ENCODE peak calls at places on chromosome 3, in seven cellular contexts. One of them, this sample, is unnamed.
A peak's percentile ranks its signal among the peaks of the same experiment; 100 is the strongest.

GRCh38 chr3:97421565-97421964 is 343.0 kb upstream of the ARL6 start:
- DNase-seq in CD8-positive, alpha-beta memory T cell: no peak
- DNase-seq in left lung: no peak
- DNase-seq in H7: no peak
- DNase-seq in aorta: no peak
- DNase-seq in fibroblast of the aortic adventitia: no peak
- DNase-seq in cardiac fibroblast: no peak
- DNase-seq in this sample: no peak

GRCh38 chr3:23992051-23992628 is 47.1 kb downstream of the NR1D2 start:
- DNase-seq in aorta: no peak
- DNase-seq in H7: no peak
- DNase-seq in CD8-positive, alpha-beta memory T cell: no peak
- DNase-seq in fibroblast of the aortic adventitia: peak; percentile 38
- DNase-seq in left lung: no peak
- DNase-seq in cardiac fibroblast: peak; percentile 65
- DNase-seq in this sample: no peak

GRCh38 chr3:58418227-58418626 is 15.4 kb downstream of the PDHB start:
- DNase-seq in left lung: no peak
- DNase-seq in fibroblast of the aortic adventitia: no peak
- DNase-seq in CD8-positive, alpha-beta memory T cell: no peak
- DNase-seq in cardiac fibroblast: no peak
- DNase-seq in aorta: no peak
- DNase-seq in H7: no peak
- DNase-seq in this sample: no peak

GRCh38 chr3:25281041-25281842 is 146.8 kb upstream of the RARB start:
- DNase-seq in CD8-positive, alpha-beta memory T cell: no peak
- DNase-seq in cardiac fibroblast: no peak
- DNase-seq in left lung: no peak
- DNase-seq in H7: no peak
- DNase-seq in fibroblast of the aortic adventitia: no peak
- DNase-seq in aorta: no peak
- DNase-seq in this sample: no peak

GRCh38 chr3:46866720-46867549 is 3.7 kb upstream of the MYL3 start:
- DNase-seq in fibroblast of the aortic adventitia: peak; percentile 50
- DNase-seq in aorta: peak; percentile 98
- DNase-seq in left lung: peak; percentile 96
- DNase-seq in CD8-positive, alpha-beta memory T cell: peak; percentile 73
- DNase-seq in H7: peak; percentile 94
- DNase-seq in cardiac fibroblast: peak; percentile 61
- DNase-seq in this sample: peak; percentile 76

GRCh38 chr3:127389415-127389814 is 101.6 kb upstream of the PRR20G start:
- DNase-seq in H7: no peak
- DNase-seq in cardiac fibroblast: no peak
- DNase-seq in left lung: no peak
- DNase-seq in CD8-positive, alpha-beta memory T cell: no peak
- DNase-seq in aorta: no peak
- DNase-seq in fibroblast of the aortic adventitia: no peak
- DNase-seq in this sample: no peak

GRCh38 chr3:177057768-177058167 is 139.5 kb downstream of the TBL1XR1 start:
- DNase-seq in CD8-positive, alpha-beta memory T cell: no peak
- DNase-seq in left lung: no peak
- DNase-seq in cardiac fibroblast: no peak
- DNase-seq in fibroblast of the aortic adventitia: no peak
- DNase-seq in H7: no peak
- DNase-seq in aorta: no peak
- DNase-seq in this sample: peak; percentile 56

GRCh38 chr3:171770689-171771620 is 39.3 kb downstream of the PLD1 start:
- DNase-seq in aorta: no peak
- DNase-seq in cardiac fibroblast: peak; percentile 94
- DNase-seq in left lung: no peak
- DNase-seq in fibroblast of the aortic adventitia: peak; percentile 94
- DNase-seq in H7: peak; percentile 52
- DNase-seq in CD8-positive, alpha-beta memory T cell: no peak
- DNase-seq in this sample: no peak

GRCh38 chr3:129521702-129522101 is 6.7 kb upstream of the RHO start:
- DNase-seq in H7: peak; percentile 66
- DNase-seq in aorta: no peak
- DNase-seq in fibroblast of the aortic adventitia: no peak
- DNase-seq in cardiac fibroblast: no peak
- DNase-seq in left lung: no peak
- DNase-seq in CD8-positive, alpha-beta memory T cell: no peak
- DNase-seq in this sample: no peak

GRCh38 chr3:111954228-111954990 is 24.4 kb upstream of the ABHD10 start:
- DNase-seq in aorta: no peak
- DNase-seq in fibroblast of the aortic adventitia: peak; percentile 89
- DNase-seq in cardiac fibroblast: peak; percentile 49
- DNase-seq in CD8-positive, alpha-beta memory T cell: no peak
- DNase-seq in H7: no peak
- DNase-seq in left lung: no peak
- DNase-seq in this sample: no peak

GRCh38 chr3:141680620-141681389 is 57.3 kb upstream of the RNF7 start:
- DNase-seq in left lung: no peak
- DNase-seq in aorta: no peak
- DNase-seq in fibroblast of the aortic adventitia: peak; percentile 59
- DNase-seq in cardiac fibroblast: peak; percentile 61
- DNase-seq in CD8-positive, alpha-beta memory T cell: no peak
- DNase-seq in H7: no peak
- DNase-seq in this sample: no peak

GRCh38 chr3:116188231-116188785 is 257.0 kb downstream of the LSAMP start:
- DNase-seq in cardiac fibroblast: peak; percentile 13
- DNase-seq in left lung: no peak
- DNase-seq in fibroblast of the aortic adventitia: no peak
- DNase-seq in aorta: no peak
- DNase-seq in CD8-positive, alpha-beta memory T cell: no peak
- DNase-seq in H7: no peak
- DNase-seq in this sample: no peak

GRCh38 chr3:58071480-58071971 is 63.3 kb downstream of the FLNB start:
- DNase-seq in H7: no peak
- DNase-seq in cardiac fibroblast: no peak
- DNase-seq in aorta: no peak
- DNase-seq in fibroblast of the aortic adventitia: no peak
- DNase-seq in left lung: no peak
- DNase-seq in CD8-positive, alpha-beta memory T cell: no peak
- DNase-seq in this sample: no peak

GRCh38 chr3:4021162-4021561 is 221.9 kb downstream of the LRRN1 start:
- DNase-seq in CD8-positive, alpha-beta memory T cell: no peak
- DNase-seq in left lung: no peak
- DNase-seq in fibroblast of the aortic adventitia: no peak
- DNase-seq in cardiac fibroblast: no peak
- DNase-seq in aorta: no peak
- DNase-seq in H7: no peak
- DNase-seq in this sample: no peak

GRCh38 chr3:40290396-40290795 is 19.1 kb upstream of the EIF1B start:
- DNase-seq in H7: peak; percentile 17
- DNase-seq in left lung: no peak
- DNase-seq in fibroblast of the aortic adventitia: no peak
- DNase-seq in CD8-positive, alpha-beta memory T cell: peak; percentile 9
- DNase-seq in aorta: no peak
- DNase-seq in cardiac fibroblast: no peak
- DNase-seq in this sample: no peak

GRCh38 chr3:71753716-71754609 is at the start of gene GPR27:
- DNase-seq in left lung: peak; percentile 86
- DNase-seq in H7: peak; percentile 85
- DNase-seq in CD8-positive, alpha-beta memory T cell: no peak
- DNase-seq in fibroblast of the aortic adventitia: peak; percentile 3
- DNase-seq in aorta: peak; percentile 78
- DNase-seq in cardiac fibroblast: peak; percentile 38
- DNase-seq in this sample: no peak

GRCh38 chr3:67864587-67865183 is 210.3 kb upstream of the SUCLG2 start:
- DNase-seq in aorta: no peak
- DNase-seq in fibroblast of the aortic adventitia: no peak
- DNase-seq in CD8-positive, alpha-beta memory T cell: no peak
- DNase-seq in cardiac fibroblast: no peak
- DNase-seq in left lung: no peak
- DNase-seq in H7: no peak
- DNase-seq in this sample: no peak

GRCh38 chr3:113261996-113262665 is 50.8 kb downstream of the BOC start:
- DNase-seq in fibroblast of the aortic adventitia: peak; percentile 83
- DNase-seq in cardiac fibroblast: peak; percentile 78
- DNase-seq in left lung: no peak
- DNase-seq in CD8-positive, alpha-beta memory T cell: no peak
- DNase-seq in aorta: no peak
- DNase-seq in H7: no peak
- DNase-seq in this sample: no peak

GRCh38 chr3:183247190-183247589 is 5.9 kb upstream of the B3GNT5 start:
- DNase-seq in H7: no peak
- DNase-seq in aorta: no peak
- DNase-seq in fibroblast of the aortic adventitia: no peak
- DNase-seq in CD8-positive, alpha-beta memory T cell: no peak
- DNase-seq in left lung: no peak
- DNase-seq in cardiac fibroblast: peak; percentile 34
- DNase-seq in this sample: no peak

GRCh38 chr3:112605285-112605684 is 35.7 kb downstream of the CCDC80 start:
- DNase-seq in left lung: no peak
- DNase-seq in cardiac fibroblast: peak; percentile 97
- DNase-seq in aorta: no peak
- DNase-seq in fibroblast of the aortic adventitia: peak; percentile 92
- DNase-seq in CD8-positive, alpha-beta memory T cell: no peak
- DNase-seq in H7: no peak
- DNase-seq in this sample: no peak

GRCh38 chr3:185733980-185734724 is 90.7 kb downstream of the IGF2BP2 start:
- DNase-seq in aorta: no peak
- DNase-seq in H7: peak; percentile 79
- DNase-seq in cardiac fibroblast: peak; percentile 90
- DNase-seq in CD8-positive, alpha-beta memory T cell: no peak
- DNase-seq in left lung: no peak
- DNase-seq in fibroblast of the aortic adventitia: peak; percentile 88
- DNase-seq in this sample: no peak

GRCh38 chr3:78857494-78858111 is 910.2 kb downstream of the ROBO1 start:
- DNase-seq in CD8-positive, alpha-beta memory T cell: no peak
- DNase-seq in fibroblast of the aortic adventitia: peak; percentile 49
- DNase-seq in cardiac fibroblast: peak; percentile 50
- DNase-seq in aorta: no peak
- DNase-seq in left lung: no peak
- DNase-seq in H7: no peak
- DNase-seq in this sample: no peak
- H3K4me3 ChIP-seq in CD8-positive, alpha-beta memory T cell: no peak overlapping the region
- H3K4me3 ChIP-seq in fibroblast of the aortic adventitia: no peak overlapping the region
- H3K4me3 ChIP-seq in cardiac fibroblast: no peak overlapping the region
- H3K4me3 ChIP-seq in aorta: no peak overlapping the region
- H3K4me3 ChIP-seq in left lung: no peak overlapping the region
- H3K4me3 ChIP-seq in H7: no peak overlapping the region
- H3K4me3 ChIP-seq in this sample: no peak overlapping the region

DNA sequence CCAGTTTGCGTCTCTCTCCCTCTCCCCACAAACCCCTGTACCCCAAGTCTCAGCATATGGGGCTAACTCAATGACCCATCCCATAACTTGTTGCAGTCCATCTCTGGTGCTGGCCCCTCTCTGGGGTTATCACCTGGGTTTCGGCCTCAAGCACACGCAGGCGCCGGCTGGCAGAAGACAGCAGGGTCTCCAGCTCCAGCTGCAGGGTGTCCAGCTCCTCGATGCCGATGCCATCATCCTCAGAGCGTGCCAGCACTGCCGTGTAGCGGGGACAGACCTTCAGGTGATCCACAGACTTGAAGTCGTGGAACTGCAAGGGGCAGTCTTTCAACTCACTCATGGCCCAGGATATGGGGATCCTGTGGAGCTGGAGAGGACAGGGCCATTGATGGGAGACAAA is 1.1 kb downstream of the TADA3 start:
- DNase-seq in cardiac fibroblast: no peak
- DNase-seq in H7: no peak
- DNase-seq in left lung: no peak
- DNase-seq in aorta: peak; percentile 55
- DNase-seq in CD8-positive, alpha-beta memory T cell: no peak
- DNase-seq in fibroblast of the aortic adventitia: no peak
- DNase-seq in this sample: no peak
- H3K4me3 ChIP-seq in cardiac fibroblast: no peak overlapping the region
- H3K4me3 ChIP-seq in H7: no peak overlapping the region
- H3K4me3 ChIP-seq in left lung: no peak overlapping the region
- H3K4me3 ChIP-seq in aorta: no peak overlapping the region
- H3K4me3 ChIP-seq in CD8-positive, alpha-beta memory T cell: peak overlapping the region; percentile 88
- H3K4me3 ChIP-seq in fibroblast of the aortic adventitia: peak overlapping the region; percentile 99
- H3K4me3 ChIP-seq in this sample: peak overlapping the region; percentile 76

DNA sequence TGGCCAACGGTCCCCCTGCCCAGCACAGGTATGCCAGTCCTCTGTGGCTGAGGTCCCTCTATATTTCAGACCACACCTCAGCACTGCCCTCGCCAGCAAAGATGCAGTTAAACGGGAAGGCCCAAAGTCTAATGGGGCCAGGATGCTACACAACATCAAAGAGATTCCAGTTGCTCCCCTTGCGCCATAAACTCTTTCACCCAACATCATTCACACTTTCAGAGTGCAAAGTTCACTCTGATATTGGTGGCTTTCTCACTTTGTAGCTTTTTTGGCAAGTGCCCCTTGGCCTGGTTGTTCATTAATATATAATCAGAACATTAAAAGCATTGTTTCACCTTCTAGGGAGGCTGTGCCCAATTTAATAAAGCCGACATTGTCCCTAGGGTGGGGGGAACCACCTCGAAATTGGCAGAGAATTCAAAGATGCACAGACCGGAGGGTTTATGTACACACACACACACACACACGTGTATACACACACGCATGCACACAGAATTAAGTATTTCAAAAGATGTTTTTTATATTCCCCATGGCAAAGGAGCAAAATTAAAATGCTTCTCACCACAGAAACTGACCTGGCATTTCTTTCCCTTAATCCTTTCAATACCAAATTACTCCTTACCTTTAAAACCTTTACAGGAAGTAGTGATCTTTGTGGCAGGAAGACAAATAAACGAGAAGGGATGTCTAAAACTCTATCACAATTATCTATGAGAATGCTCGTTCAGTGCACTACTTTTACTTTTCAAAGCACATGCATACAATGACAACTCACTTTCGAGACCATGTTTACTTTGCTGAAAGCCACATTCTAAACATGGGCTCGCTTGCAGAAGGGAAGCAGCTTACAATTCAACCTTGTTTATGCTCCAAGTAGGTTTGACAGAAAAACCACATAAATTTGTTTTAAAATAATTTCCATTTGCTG is 19.5 kb downstream of the LRIG1 start:
- DNase-seq in CD8-positive, alpha-beta memory T cell: no peak
- DNase-seq in fibroblast of the aortic adventitia: no peak
- DNase-seq in cardiac fibroblast: no peak
- DNase-seq in H7: no peak
- DNase-seq in aorta: no peak
- DNase-seq in left lung: no peak
- DNase-seq in this sample: no peak
- H3K4me3 ChIP-seq in CD8-positive, alpha-beta memory T cell: peak overlapping the region; percentile 15
- H3K4me3 ChIP-seq in fibroblast of the aortic adventitia: no peak overlapping the region
- H3K4me3 ChIP-seq in cardiac fibroblast: no peak overlapping the region
- H3K4me3 ChIP-seq in H7: no peak overlapping the region
- H3K4me3 ChIP-seq in aorta: no peak overlapping the region
- H3K4me3 ChIP-seq in left lung: no peak overlapping the region
- H3K4me3 ChIP-seq in this sample: no peak overlapping the region

GRCh38 chr3:189355481-189356201 is 183.9 kb downstream of the TPRG1 start:
- DNase-seq in cardiac fibroblast: peak; percentile 80
- DNase-seq in H7: peak; percentile 37
- DNase-seq in aorta: no peak
- DNase-seq in left lung: no peak
- DNase-seq in fibroblast of the aortic adventitia: peak; percentile 82
- DNase-seq in CD8-positive, alpha-beta memory T cell: peak; percentile 1
- DNase-seq in this sample: no peak
- H3K4me3 ChIP-seq in cardiac fibroblast: no peak overlapping the region
- H3K4me3 ChIP-seq in H7: no peak overlapping the region
- H3K4me3 ChIP-seq in aorta: no peak overlapping the region
- H3K4me3 ChIP-seq in left lung: no peak overlapping the region
- H3K4me3 ChIP-seq in fibroblast of the aortic adventitia: no peak overlapping the region
- H3K4me3 ChIP-seq in CD8-positive, alpha-beta memory T cell: no peak overlapping the region
- H3K4me3 ChIP-seq in this sample: no peak overlapping the region

GRCh38 chr3:42072930-42073329 is 18.2 kb upstream of the TRAK1 start:
- DNase-seq in fibroblast of the aortic adventitia: no peak
- DNase-seq in aorta: no peak
- DNase-seq in H7: no peak
- DNase-seq in cardiac fibroblast: no peak
- DNase-seq in CD8-positive, alpha-beta memory T cell: no peak
- DNase-seq in left lung: no peak
- DNase-seq in this sample: no peak
- H3K4me3 ChIP-seq in fibroblast of the aortic adventitia: no peak overlapping the region
- H3K4me3 ChIP-seq in aorta: no peak overlapping the region
- H3K4me3 ChIP-seq in H7: no peak overlapping the region
- H3K4me3 ChIP-seq in cardiac fibroblast: no peak overlapping the region
- H3K4me3 ChIP-seq in CD8-positive, alpha-beta memory T cell: no peak overlapping the region
- H3K4me3 ChIP-seq in left lung: no peak overlapping the region
- H3K4me3 ChIP-seq in this sample: no peak overlapping the region